ENCODE peak calls at places on chromosomes 13 and 19, in ten cellular contexts. N is C1 segment of cervical spinal cord, G is HT1080, I is lower leg skin, K is fibroblast of gingiva, M is heart right ventricle, J is psoas muscle, A is M059J, P is AG04450, U is AG09319. X is an unnamed sample.

GRCh38 chr19:28871099-28871725 is 341.7 kb downstream of the UQCRFS1 start:
- DNase-seq in A (no peak), J (no peak), K (no peak), G (no peak), U (no peak), P (no peak), N (no peak), M (no peak), I (no peak), X (no peak)

GRCh38 chr13:104385409-104385808 is 1319.2 kb upstream of the SLC10A2 start:
- DNase-seq in N (no peak), G (peak), I (no peak), U (no peak), M (no peak), J (no peak), K (no peak), P (no peak), A (peak), X (peak)

GRCh38 chr19:42989851-42990250 is 36.4 kb downstream of the PSG11 start:
- DNase-seq in I (no peak), A (no peak), N (no peak), K (peak), P (no peak), J (no peak), M (no peak), U (no peak), G (no peak), X (no peak)

GRCh38 chr19:16441661-16442071 is 30.1 kb downstream of the EPS15L1 start:
- DNase-seq in N (no peak), U (no peak), K (no peak), I (no peak), A (peak), P (no peak), M (no peak), J (no peak), G (no peak), X (no peak)

GRCh38 chr13:89150362-89150761 is 1479.2 kb downstream of the SLITRK5 start:
- DNase-seq in G (no peak), P (no peak), K (no peak), I (no peak), A (no peak), J (no peak), M (no peak), N (no peak), U (no peak), X (peak)

GRCh38 chr19:44993926-44994537 is 7.2 kb upstream of the RELB start:
- DNase-seq in J (no peak), K (no peak), N (no peak), A (no peak), G (no peak), I (no peak), P (no peak), U (no peak), M (no peak), X (no peak)

GRCh38 chr19:3335431-3336350 is 30.7 kb upstream of the NFIC start:
- DNase-seq in J (peak), P (no peak), M (peak), N (no peak), A (peak), U (no peak), G (no peak), K (peak), I (no peak), X (peak)

GRCh38 chr19:13797870-13798269 is 2.6 kb downstream of the ZSWIM4 start:
- DNase-seq in U (no peak), M (no peak), G (peak), K (peak), A (peak), I (no peak), N (no peak), P (no peak), J (no peak), X (peak)

GRCh38 chr13:42478531-42479156 is 95.3 kb upstream of the TNFSF11 start:
- DNase-seq in K (peak), A (peak), G (peak), U (no peak), J (no peak), P (no peak), N (no peak), I (no peak), M (no peak), X (peak)

GRCh38 chr13:105972811-105973590 is 562.5 kb downstream of the EFNB2 start:
- DNase-seq in J (no peak), U (no peak), I (no peak), G (no peak), K (no peak), N (no peak), A (peak), P (no peak), M (no peak), X (no peak)

GRCh38 chr13:94427313-94427712 is 52.2 kb downstream of the DCT start:
- DNase-seq in M (no peak), J (no peak), I (no peak), A (no peak), P (no peak), U (no peak), G (no peak), K (no peak), N (no peak), X (no peak)

X was measured in A172.